ENCODE peak calls at places on chromosomes 16 and 17, in five cellular contexts. One of them, this sample, is unnamed.

GRCh38 chr17:28345420-28346198 is 10.0 kb downstream of the TNFAIP1 start:
- DNase-seq in brain microvascular endothelial cell: no peak
- DNase-seq in NB4: no peak
- DNase-seq in suprapubic skin: no peak
- DNase-seq in nephron progenitor cell: no peak
- DNase-seq in this sample: no peak

GRCh38 chr17:60548990-60549389 is 22.9 kb upstream of the APPBP2 start:
- DNase-seq in nephron progenitor cell: no peak
- DNase-seq in NB4: no peak
- DNase-seq in suprapubic skin: no peak
- DNase-seq in brain microvascular endothelial cell: no peak
- DNase-seq in this sample: no peak

GRCh38 chr16:3578610-3579551 is 1.7 kb upstream of the NLRC3 start:
- DNase-seq in NB4: peak; percentile 96
- DNase-seq in suprapubic skin: no peak
- DNase-seq in nephron progenitor cell: no peak
- DNase-seq in brain microvascular endothelial cell: no peak
- DNase-seq in this sample: no peak

GRCh38 chr16:77920984-77921383 is 101.4 kb upstream of the CLEC3A start:
- DNase-seq in suprapubic skin: no peak
- DNase-seq in nephron progenitor cell: no peak
- DNase-seq in NB4: no peak
- DNase-seq in brain microvascular endothelial cell: no peak
- DNase-seq in this sample: no peak

GRCh38 chr17:1039511-1040215 is 42.7 kb downstream of the TIMM22 start:
- DNase-seq in nephron progenitor cell: no peak
- DNase-seq in NB4: peak; percentile 41
- DNase-seq in brain microvascular endothelial cell: no peak
- DNase-seq in suprapubic skin: peak; percentile 87
- DNase-seq in this sample: no peak

GRCh38 chr17:60102632-60103047 is 23.9 kb upstream of the HEATR6 start:
- DNase-seq in nephron progenitor cell: no peak
- DNase-seq in suprapubic skin: no peak
- DNase-seq in brain microvascular endothelial cell: peak; percentile 57
- DNase-seq in NB4: peak; percentile 44
- DNase-seq in this sample: no peak

GRCh38 chr17:72719582-72720493 is 372.6 kb downstream of the SLC39A11 start:
- DNase-seq in nephron progenitor cell: no peak
- DNase-seq in suprapubic skin: no peak
- DNase-seq in brain microvascular endothelial cell: peak; percentile 91
- DNase-seq in NB4: peak; percentile 87
- DNase-seq in this sample: no peak

GRCh38 chr17:35847006-35847405 is 21.7 kb downstream of the HEATR9 start:
- DNase-seq in brain microvascular endothelial cell: no peak
- DNase-seq in nephron progenitor cell: no peak
- DNase-seq in suprapubic skin: no peak
- DNase-seq in NB4: no peak
- DNase-seq in this sample: no peak

GRCh38 chr16:88282221-88283041 is 100.3 kb upstream of the ZNF469 start:
- DNase-seq in brain microvascular endothelial cell: peak; percentile 56
- DNase-seq in nephron progenitor cell: no peak
- DNase-seq in suprapubic skin: no peak
- DNase-seq in NB4: peak; percentile 15
- DNase-seq in this sample: no peak

GRCh38 chr17:63369233-63369632 is 76.9 kb downstream of the CYB561 start:
- DNase-seq in brain microvascular endothelial cell: peak; percentile 53
- DNase-seq in nephron progenitor cell: no peak
- DNase-seq in suprapubic skin: no peak
- DNase-seq in NB4: no peak
- DNase-seq in this sample: no peak

GRCh38 chr17:75181608-75182318 is 996 bp downstream of the SUMO2 start:
- DNase-seq in nephron progenitor cell: no peak
- DNase-seq in brain microvascular endothelial cell: no peak
- DNase-seq in NB4: peak; percentile 52
- DNase-seq in suprapubic skin: no peak
- DNase-seq in this sample: no peak

GRCh38 chr17:78137392-78138203 is 7.0 kb downstream of the TMC8 start:
- DNase-seq in nephron progenitor cell: no peak
- DNase-seq in brain microvascular endothelial cell: no peak
- DNase-seq in NB4: peak; percentile 60
- DNase-seq in suprapubic skin: no peak
- DNase-seq in this sample: no peak

GRCh38 chr16:74817851-74818250 is 43.2 kb upstream of the FA2H start:
- DNase-seq in brain microvascular endothelial cell: no peak
- DNase-seq in NB4: no peak
- DNase-seq in nephron progenitor cell: no peak
- DNase-seq in suprapubic skin: no peak
- DNase-seq in this sample: no peak

GRCh38 chr16:67490330-67491096 is 7.2 kb upstream of the AGRP start:
- DNase-seq in NB4: peak; percentile 82
- DNase-seq in suprapubic skin: no peak
- DNase-seq in nephron progenitor cell: no peak
- DNase-seq in brain microvascular endothelial cell: no peak
- DNase-seq in this sample: peak; percentile 11

GRCh38 chr16:70688266-70688742 is 2.5 kb upstream of the MTSS2 start:
- DNase-seq in nephron progenitor cell: no peak
- DNase-seq in suprapubic skin: no peak
- DNase-seq in NB4: no peak
- DNase-seq in brain microvascular endothelial cell: no peak
- DNase-seq in this sample: no peak

GRCh38 chr16:11052080-11052808 is 107.9 kb downstream of the CLEC16A start:
- DNase-seq in NB4: peak; percentile 93
- DNase-seq in suprapubic skin: no peak
- DNase-seq in brain microvascular endothelial cell: no peak
- DNase-seq in nephron progenitor cell: no peak
- DNase-seq in this sample: no peak

GRCh38 chr17:8585911-8586310 is 44.6 kb downstream of the MYH10 start:
- DNase-seq in suprapubic skin: no peak
- DNase-seq in NB4: no peak
- DNase-seq in brain microvascular endothelial cell: no peak
- DNase-seq in nephron progenitor cell: no peak
- DNase-seq in this sample: no peak

GRCh38 chr17:76107507-76107906 is 3.9 kb upstream of the EXOC7 start:
- DNase-seq in suprapubic skin: no peak
- DNase-seq in NB4: peak; percentile 59
- DNase-seq in nephron progenitor cell: no peak
- DNase-seq in brain microvascular endothelial cell: no peak
- DNase-seq in this sample: no peak

GRCh38 chr16:51035110-51035498 is 116.0 kb downstream of the SALL1 start:
- DNase-seq in NB4: peak; percentile 84
- DNase-seq in brain microvascular endothelial cell: no peak
- DNase-seq in nephron progenitor cell: no peak
- DNase-seq in suprapubic skin: no peak
- DNase-seq in this sample: no peak

GRCh38 chr17:72764632-72765041 is 327.9 kb downstream of the SLC39A11 start:
- DNase-seq in brain microvascular endothelial cell: peak; percentile 16
- DNase-seq in suprapubic skin: no peak
- DNase-seq in NB4: no peak
- DNase-seq in nephron progenitor cell: no peak
- DNase-seq in this sample: no peak

GRCh38 chr17:48642059-48642842 is 16.1 kb upstream of the HOXB9 start:
- DNase-seq in NB4: no peak
- DNase-seq in suprapubic skin: no peak
- DNase-seq in nephron progenitor cell: peak; percentile 77
- DNase-seq in brain microvascular endothelial cell: no peak
- DNase-seq in this sample: no peak

GRCh38 chr16:2857451-2858244 is at the start of gene PRSS22:
- DNase-seq in nephron progenitor cell: no peak
- DNase-seq in suprapubic skin: no peak
- DNase-seq in brain microvascular endothelial cell: no peak
- DNase-seq in NB4: no peak
- DNase-seq in this sample: no peak

GRCh38 chr17:75673487-75673886 is 6.3 kb downstream of the SAP30BP start:
- DNase-seq in nephron progenitor cell: no peak
- DNase-seq in suprapubic skin: no peak
- DNase-seq in brain microvascular endothelial cell: no peak
- DNase-seq in NB4: no peak
- DNase-seq in this sample: no peak

GRCh38 chr16:87416826-87417471 is 24.8 kb downstream of the MAP1LC3B start:
- DNase-seq in nephron progenitor cell: no peak
- DNase-seq in suprapubic skin: no peak
- DNase-seq in NB4: peak; percentile 47
- DNase-seq in brain microvascular endothelial cell: peak; percentile 57
- DNase-seq in this sample: peak; percentile 25

GRCh38 chr17:55883112-55883511 is 132.3 kb downstream of the PCTP start:
- DNase-seq in brain microvascular endothelial cell: no peak
- DNase-seq in nephron progenitor cell: no peak
- DNase-seq in NB4: no peak
- DNase-seq in suprapubic skin: no peak
- DNase-seq in this sample: no peak
- TF ChIP-seq CTCF in brain microvascular endothelial cell: no peak
- TF ChIP-seq CTCF in nephron progenitor cell: no peak
- TF ChIP-seq CTCF in NB4: no peak
- TF ChIP-seq CTCF in suprapubic skin: no peak
- TF ChIP-seq CTCF in this sample: no peak

DNA sequence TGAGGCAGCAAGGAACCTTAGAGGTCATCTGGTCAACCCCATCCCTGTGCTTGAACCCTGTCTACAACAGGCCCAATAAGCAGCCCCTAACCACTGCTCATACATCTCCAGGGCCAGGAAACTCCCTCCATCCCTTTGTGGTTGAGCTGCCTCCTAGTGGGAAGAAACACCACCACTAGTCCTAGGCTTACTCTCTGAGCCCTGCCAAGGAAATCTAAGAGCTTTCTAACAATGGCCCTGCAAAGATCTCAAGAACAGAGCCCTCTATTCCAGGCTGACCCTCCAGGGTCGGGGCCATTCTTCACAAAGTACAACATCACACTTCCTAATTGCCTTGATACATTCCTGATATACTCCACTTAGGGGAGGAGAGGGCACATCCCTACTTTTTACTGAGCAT is 5.8 kb downstream of the ACLY start:
- DNase-seq in nephron progenitor cell: no peak
- DNase-seq in suprapubic skin: no peak
- DNase-seq in NB4: no peak
- DNase-seq in brain microvascular endothelial cell: no peak
- DNase-seq in this sample: no peak
- TF ChIP-seq CTCF in nephron progenitor cell: no peak
- TF ChIP-seq CTCF in suprapubic skin: no peak
- TF ChIP-seq CTCF in NB4: no peak
- TF ChIP-seq CTCF in brain microvascular endothelial cell: peak; percentile 59
- TF ChIP-seq CTCF in this sample: peak; percentile 16

GRCh38 chr17:45019177-45019711 is 32.2 kb downstream of the DCAKD start:
- DNase-seq in NB4: peak; percentile 59
- DNase-seq in nephron progenitor cell: peak; percentile 57
- DNase-seq in suprapubic skin: no peak
- DNase-seq in brain microvascular endothelial cell: no peak
- DNase-seq in this sample: no peak

GRCh38 chr17:45013021-45013997 is 38.1 kb downstream of the DCAKD start:
- DNase-seq in NB4: no peak
- DNase-seq in nephron progenitor cell: no peak
- DNase-seq in brain microvascular endothelial cell: no peak
- DNase-seq in suprapubic skin: no peak
- DNase-seq in this sample: no peak

GRCh38 chr17:45016237-45016636 is 35.2 kb downstream of the DCAKD start:
- DNase-seq in NB4: no peak
- DNase-seq in brain microvascular endothelial cell: no peak
- DNase-seq in suprapubic skin: no peak
- DNase-seq in nephron progenitor cell: no peak
- DNase-seq in this sample: no peak

GRCh38 chr17:45018514-45019176 is 32.8 kb downstream of the DCAKD start:
- DNase-seq in NB4: no peak
- DNase-seq in nephron progenitor cell: peak; percentile 39
- DNase-seq in brain microvascular endothelial cell: no peak
- DNase-seq in suprapubic skin: no peak
- DNase-seq in this sample: no peak

DNA sequence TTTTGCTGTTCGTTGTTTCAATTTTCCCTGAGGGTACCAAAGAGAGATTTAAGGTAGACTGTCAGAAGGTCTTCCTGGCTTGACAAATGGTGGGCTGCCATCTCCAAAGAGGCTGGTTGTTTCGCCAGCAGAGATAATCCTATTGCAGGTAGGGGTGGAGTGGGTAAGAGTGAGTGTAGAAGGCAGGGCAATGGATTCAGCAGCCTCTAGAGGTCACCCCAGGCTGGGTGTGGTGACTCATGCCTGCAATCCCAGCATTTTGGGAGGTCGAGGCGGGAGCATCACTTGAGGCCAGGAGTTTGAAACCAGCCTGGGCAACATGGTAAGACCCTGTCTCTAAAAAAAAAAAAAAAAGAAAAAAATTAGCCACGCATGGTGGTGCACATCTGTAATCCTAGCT is 34.6 kb downstream of the DCAKD start:
- DNase-seq in brain microvascular endothelial cell: no peak
- DNase-seq in NB4: peak; percentile 39
- DNase-seq in nephron progenitor cell: no peak
- DNase-seq in suprapubic skin: no peak
- DNase-seq in this sample: no peak
- TF ChIP-seq CTCF in brain microvascular endothelial cell: peak; percentile 48
- TF ChIP-seq CTCF in NB4: peak; percentile 53
- TF ChIP-seq CTCF in nephron progenitor cell: no peak
- TF ChIP-seq CTCF in suprapubic skin: no peak
- TF ChIP-seq CTCF in this sample: peak; percentile 28

GRCh38 chr17:80961516-80961915 is 30.1 kb upstream of the CHMP6 start:
- DNase-seq in suprapubic skin: no peak
- DNase-seq in brain microvascular endothelial cell: no peak
- DNase-seq in NB4: no peak
- DNase-seq in nephron progenitor cell: no peak
- DNase-seq in this sample: no peak
- TF ChIP-seq CTCF in suprapubic skin: no peak
- TF ChIP-seq CTCF in brain microvascular endothelial cell: peak; percentile 15
- TF ChIP-seq CTCF in NB4: no peak
- TF ChIP-seq CTCF in nephron progenitor cell: no peak
- TF ChIP-seq CTCF in this sample: no peak

GRCh38 chr16:30417447-30418349 is 10.3 kb downstream of the ZNF771 start:
- DNase-seq in brain microvascular endothelial cell: peak; percentile 65
- DNase-seq in nephron progenitor cell: peak; percentile 86
- DNase-seq in suprapubic skin: no peak
- DNase-seq in NB4: peak; percentile 93
- DNase-seq in this sample: no peak
- TF ChIP-seq CTCF in brain microvascular endothelial cell: peak; percentile 22
- TF ChIP-seq CTCF in nephron progenitor cell: no peak
- TF ChIP-seq CTCF in suprapubic skin: no peak
- TF ChIP-seq CTCF in NB4: no peak
- TF ChIP-seq CTCF in this sample: peak; percentile 9

This sample was measured in AG09309.